ENCODE peak calls at places on chromosomes 6 and 20, in four cellular contexts. V is K562, H is HepG2, K is GM12878. G is an unnamed sample.

GRCh38 chr6:19697744-19698290 is 139.4 kb upstream of the ID4 start:
- DNase-seq in V (no peak), H (no peak), K (no peak), G (no peak)

GRCh38 chr20:38143646-38144554 is 21.2 kb downstream of the TGM2 start:
- DNase-seq in V (peak), H (peak), K (no peak), G (no peak)

GRCh38 chr6:9801255-9801757 is 613.6 kb downstream of the TFAP2A start:
- DNase-seq in V (no peak), H (no peak), K (no peak), G (no peak)

GRCh38 chr6:154928325-154928922 is 66.7 kb upstream of the TIAM2 start:
- DNase-seq in V (peak), H (peak), K (peak), G (peak)

GRCh38 chr6:91181416-91181815 is 594.5 kb upstream of the MAP3K7 start:
- DNase-seq in V (no peak), H (no peak), K (no peak), G (no peak)

GRCh38 chr20:36988494-36988966 is 37.0 kb upstream of the SAMHD1 start:
- DNase-seq in V (no peak), H (no peak), K (no peak), G (no peak)

GRCh38 chr6:148231572-148231971 is 111.1 kb upstream of the SASH1 start:
- DNase-seq in V (no peak), H (no peak), K (no peak), G (no peak)

GRCh38 chr6:157644043-157644810 is 178.8 kb upstream of the SNX9 start:
- DNase-seq in V (no peak), H (no peak), K (no peak), G (no peak)

GRCh38 chr20:62219101-62219991 is 732 bp downstream of the HRH3 start:
- DNase-seq in V (no peak), H (no peak), K (no peak), G (no peak)

GRCh38 chr6:34947561-34947960 is 58.5 kb downstream of the ANKS1A start:
- DNase-seq in V (no peak), H (no peak), K (no peak), G (no peak)

GRCh38 chr6:83884523-83884922 is 25.0 kb downstream of the CYB5R4 start:
- DNase-seq in V (peak), H (peak), K (peak), G (peak)

GRCh38 chr6:111646942-111647341 is 41.3 kb upstream of the TRAF3IP2 start:
- DNase-seq in V (no peak), H (no peak), K (no peak), G (no peak)

GRCh38 chr6:99241905-99242534 is 107.5 kb downstream of the FAXC start:
- DNase-seq in V (peak), H (peak), K (no peak), G (peak)

GRCh38 chr6:13120483-13121482 is 207.6 kb downstream of the TBC1D7 start:
- DNase-seq in V (no peak), H (no peak), K (no peak), G (no peak)

GRCh38 chr6:9204171-9204570 is 768.8 kb upstream of the SLC35B3 start:
- DNase-seq in V (no peak), H (no peak), K (no peak), G (no peak)

GRCh38 chr20:14979472-14979986 is 642.1 kb upstream of the FLRT3 start:
- DNase-seq in V (no peak), H (peak), K (no peak), G (no peak)

GRCh38 chr6:52667572-52667971 is 3.3 kb upstream of the TMEM14A start:
- DNase-seq in V (no peak), H (no peak), K (peak), G (no peak)

GRCh38 chr6:170090561-170090960 is 200.3 kb downstream of the DLL1 start:
- DNase-seq in V (no peak), H (no peak), K (no peak), G (no peak)

GRCh38 chr20:32792316-32792715 is 27.4 kb upstream of the MAPRE1 start:
- DNase-seq in V (peak), H (peak), K (peak), G (no peak)

GRCh38 chr6:35534396-35535170 is 21.9 kb upstream of the TULP1 start:
- DNase-seq in V (no peak), H (no peak), K (no peak), G (no peak)

GRCh38 chr6:166745801-166746668 is 119.0 kb upstream of the RPS6KA2 start:
- DNase-seq in V (no peak), H (no peak), K (no peak), G (no peak)

GRCh38 chr6:170269873-170270541 is 20.9 kb downstream of the DLL1 start:
- DNase-seq in V (no peak), H (no peak), K (no peak), G (no peak)

GRCh38 chr20:45450097-45450818 is 19.3 kb upstream of the WFDC2 start:
- DNase-seq in V (peak), H (peak), K (no peak), G (peak)

GRCh38 chr20:36268501-36269342 is 32.4 kb downstream of the AAR2 start:
- DNase-seq in V (no peak), H (no peak), K (no peak), G (no peak)

GRCh38 chr6:14770572-14770971 is 475.3 kb upstream of the JARID2 start:
- DNase-seq in V (no peak), H (no peak), K (no peak), G (no peak)

GRCh38 chr20:50418890-50419642 is 91.1 kb upstream of the PTPN1 start:
- DNase-seq in V (no peak), H (no peak), K (no peak), G (no peak)

GRCh38 chr20:46715292-46715756 is 5.9 kb downstream of the SLC2A10 start:
- DNase-seq in V (no peak), H (no peak), K (no peak), G (no peak)

GRCh38 chr6:87182940-87183339 is 27.6 kb downstream of the ZNF292 start:
- DNase-seq in V (no peak), H (no peak), K (no peak), G (no peak)

GRCh38 chr6:126015869-126016268 is 29.5 kb downstream of the TRMT11 start:
- DNase-seq in V (no peak), H (no peak), K (no peak), G (no peak)

GRCh38 chr20:3781153-3781910 is at the start of gene SPEF1:
- DNase-seq in V (peak), H (peak), K (peak), G (peak)
- TF ChIP-seq FOXK2 in V (no peak), H (no peak), K (no peak), G (no peak)

DNA sequence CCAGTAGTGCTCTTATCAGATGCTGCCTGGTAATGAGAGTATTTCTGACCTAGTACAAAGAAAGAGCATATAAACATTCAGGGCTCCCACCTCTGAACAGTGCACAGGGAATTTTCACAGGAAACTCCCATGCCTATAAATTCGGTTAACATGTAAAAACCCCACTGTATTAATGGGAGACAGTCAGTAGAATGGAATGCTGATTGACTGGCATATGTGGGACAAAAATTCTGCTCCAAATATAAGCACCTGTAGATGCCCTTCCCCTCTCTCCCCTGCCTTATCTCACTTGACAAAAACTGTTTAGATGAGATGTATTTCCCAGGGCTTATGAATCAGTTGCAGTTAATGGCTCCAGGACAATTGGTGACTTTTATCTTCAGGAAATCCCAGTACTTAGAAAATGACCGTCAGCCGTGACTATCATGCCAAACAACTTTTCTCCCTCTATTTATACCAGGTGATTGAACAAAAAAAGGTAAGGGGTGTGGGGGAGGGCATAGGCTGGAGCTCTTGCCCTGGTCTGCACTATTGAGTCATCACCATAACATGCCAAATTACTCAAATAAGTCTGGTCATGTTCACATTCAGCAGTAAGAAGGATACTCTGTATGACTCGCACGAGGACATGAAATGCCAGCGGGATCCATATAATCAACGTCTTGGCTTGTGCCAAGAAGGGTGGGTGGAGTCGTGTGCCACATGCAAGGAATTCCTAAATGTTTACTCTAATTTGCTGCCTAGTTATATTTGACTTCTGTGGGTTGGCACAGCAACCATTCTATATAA is 176.4 kb upstream of the BMP2 start:
- DNase-seq in V (no peak), H (no peak), K (no peak), G (no peak)
- TF ChIP-seq BHLHE40 in V (no peak), H (no peak), K (no peak), G (no peak)

DNA sequence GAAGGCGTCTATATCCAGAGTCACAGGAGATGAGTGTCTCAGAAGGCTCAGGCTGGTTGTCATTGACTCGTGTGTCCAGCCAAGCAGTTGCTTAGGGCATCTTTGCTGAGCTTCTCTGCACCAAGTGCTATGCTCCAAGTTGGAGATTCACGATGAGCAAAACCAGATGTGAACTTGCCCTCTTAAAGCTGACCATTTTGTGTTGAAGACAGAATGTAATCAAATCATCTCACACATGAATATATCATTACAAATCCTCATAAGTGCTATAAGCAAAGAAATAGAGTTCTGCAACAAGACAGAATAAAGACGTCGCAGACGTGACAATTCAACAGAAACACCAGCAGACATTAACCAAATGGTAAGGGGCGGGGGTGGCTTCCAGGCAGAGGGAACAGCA is 103.9 kb downstream of the ALDH8A1 start:
- DNase-seq in V (no peak), H (no peak), K (no peak), G (no peak)
- TF ChIP-seq FOXK2 in V (no peak), H (no peak), K (no peak), G (no peak)

GRCh38 chr6:711925-712324 is 19.0 kb upstream of the EXOC2 start:
- DNase-seq in V (no peak), H (no peak), K (no peak), G (no peak)

GRCh38 chr6:713351-713750 is 20.4 kb upstream of the EXOC2 start:
- DNase-seq in V (no peak), H (no peak), K (no peak), G (no peak)

GRCh38 chr6:709471-710056 is 16.6 kb upstream of the EXOC2 start:
- DNase-seq in V (no peak), H (no peak), K (no peak), G (no peak)

GRCh38 chr6:712805-713204 is 19.9 kb upstream of the EXOC2 start:
- DNase-seq in V (no peak), H (no peak), K (no peak), G (no peak)

GRCh38 chr6:710601-711571 is 17.9 kb upstream of the EXOC2 start:
- DNase-seq in V (no peak), H (no peak), K (peak), G (peak)
- TF ChIP-seq BHLHE40 in V (no peak), H (no peak), K (peak), G (no peak)

GRCh38 chr6:31738048-31738979 is 1.5 kb upstream of the MSH5 start:
- DNase-seq in V (peak), H (peak), K (peak), G (no peak)
- TF ChIP-seq FOXK2 in V (no peak), H (peak), K (no peak), G (no peak)